ENCODE peak calls at places on chromosome 18, in eight cellular contexts. One of them, this sample, is unnamed.
A peak's percentile ranks its signal among the peaks of the same experiment; 100 is the strongest.

GRCh38 chr18:25832008-25832604 is 258.3 kb downstream of the SS18 start:
- DNase-seq in CD8-positive, alpha-beta memory T cell: no peak
- DNase-seq in aorta: no peak
- DNase-seq in RWPE1: peak; percentile 21
- DNase-seq in A549: peak; percentile 31
- DNase-seq in gastrocnemius medialis: peak; percentile 39
- DNase-seq in heart right ventricle: peak; percentile 59
- DNase-seq in substantia nigra: peak; percentile 33
- DNase-seq in this sample: peak; percentile 20

GRCh38 chr18:74063023-74063422 is 84.6 kb downstream of the FBXO15 start:
- DNase-seq in heart right ventricle: no peak
- DNase-seq in CD8-positive, alpha-beta memory T cell: no peak
- DNase-seq in A549: no peak
- DNase-seq in RWPE1: no peak
- DNase-seq in aorta: no peak
- DNase-seq in substantia nigra: no peak
- DNase-seq in gastrocnemius medialis: no peak
- DNase-seq in this sample: no peak

GRCh38 chr18:24600076-24600654 is 139.7 kb downstream of the HRH4 start:
- DNase-seq in heart right ventricle: peak; percentile 45
- DNase-seq in substantia nigra: no peak
- DNase-seq in RWPE1: peak; percentile 36
- DNase-seq in CD8-positive, alpha-beta memory T cell: no peak
- DNase-seq in aorta: no peak
- DNase-seq in gastrocnemius medialis: no peak
- DNase-seq in A549: peak; percentile 41
- DNase-seq in this sample: peak; percentile 21

GRCh38 chr18:62324917-62325805 is at the start of gene TNFRSF11A:
- DNase-seq in CD8-positive, alpha-beta memory T cell: peak; percentile 51
- DNase-seq in heart right ventricle: no peak
- DNase-seq in substantia nigra: no peak
- DNase-seq in gastrocnemius medialis: no peak
- DNase-seq in RWPE1: peak; percentile 56
- DNase-seq in aorta: peak; percentile 52
- DNase-seq in A549: peak; percentile 57
- DNase-seq in this sample: no peak

GRCh38 chr18:5868218-5868904 is 27.0 kb downstream of the TMEM200C start:
- DNase-seq in heart right ventricle: peak; percentile 70
- DNase-seq in gastrocnemius medialis: peak; percentile 22
- DNase-seq in RWPE1: peak; percentile 30
- DNase-seq in substantia nigra: peak; percentile 39
- DNase-seq in aorta: peak; percentile 53
- DNase-seq in A549: peak; percentile 76
- DNase-seq in CD8-positive, alpha-beta memory T cell: no peak
- DNase-seq in this sample: peak; percentile 36

GRCh38 chr18:60892441-60892840 is 440.8 kb upstream of the CDH20 start:
- DNase-seq in aorta: no peak
- DNase-seq in A549: no peak
- DNase-seq in substantia nigra: no peak
- DNase-seq in heart right ventricle: no peak
- DNase-seq in gastrocnemius medialis: no peak
- DNase-seq in CD8-positive, alpha-beta memory T cell: no peak
- DNase-seq in RWPE1: peak; percentile 23
- DNase-seq in this sample: no peak

GRCh38 chr18:13264986-13265900 is 46.7 kb downstream of the LDLRAD4 start:
- DNase-seq in aorta: no peak
- DNase-seq in RWPE1: no peak
- DNase-seq in gastrocnemius medialis: no peak
- DNase-seq in heart right ventricle: no peak
- DNase-seq in A549: no peak
- DNase-seq in substantia nigra: no peak
- DNase-seq in CD8-positive, alpha-beta memory T cell: no peak
- DNase-seq in this sample: no peak

GRCh38 chr18:31952223-31952622 is 9.3 kb upstream of the TRAPPC8 start:
- DNase-seq in RWPE1: no peak
- DNase-seq in CD8-positive, alpha-beta memory T cell: no peak
- DNase-seq in gastrocnemius medialis: no peak
- DNase-seq in aorta: no peak
- DNase-seq in substantia nigra: no peak
- DNase-seq in A549: no peak
- DNase-seq in heart right ventricle: no peak
- DNase-seq in this sample: no peak

GRCh38 chr18:63262369-63263335 is 56.9 kb downstream of the BCL2 start:
- DNase-seq in aorta: peak; percentile 71
- DNase-seq in gastrocnemius medialis: peak; percentile 72
- DNase-seq in substantia nigra: peak; percentile 11
- DNase-seq in A549: no peak
- DNase-seq in RWPE1: no peak
- DNase-seq in CD8-positive, alpha-beta memory T cell: no peak
- DNase-seq in heart right ventricle: peak; percentile 41
- DNase-seq in this sample: peak; percentile 18

GRCh38 chr18:74928194-74928968 is 280.6 kb downstream of the PTGR3 start:
- DNase-seq in RWPE1: no peak
- DNase-seq in CD8-positive, alpha-beta memory T cell: no peak
- DNase-seq in aorta: no peak
- DNase-seq in A549: no peak
- DNase-seq in heart right ventricle: no peak
- DNase-seq in gastrocnemius medialis: no peak
- DNase-seq in substantia nigra: no peak
- DNase-seq in this sample: no peak

GRCh38 chr18:76495435-76496199 is 575 bp upstream of the ZNF516 start:
- DNase-seq in heart right ventricle: peak; percentile 38
- DNase-seq in substantia nigra: no peak
- DNase-seq in aorta: peak; percentile 78
- DNase-seq in RWPE1: peak; percentile 13
- DNase-seq in A549: peak; percentile 34
- DNase-seq in gastrocnemius medialis: peak; percentile 49
- DNase-seq in CD8-positive, alpha-beta memory T cell: no peak
- DNase-seq in this sample: no peak

GRCh38 chr18:50748243-50749229 is 71.3 kb downstream of the MRO start:
- DNase-seq in A549: no peak
- DNase-seq in gastrocnemius medialis: no peak
- DNase-seq in heart right ventricle: no peak
- DNase-seq in aorta: no peak
- DNase-seq in RWPE1: no peak
- DNase-seq in CD8-positive, alpha-beta memory T cell: no peak
- DNase-seq in substantia nigra: no peak
- DNase-seq in this sample: no peak

GRCh38 chr18:45793295-45793965 is 32.0 kb upstream of the SIGLEC15 start:
- DNase-seq in heart right ventricle: no peak
- DNase-seq in gastrocnemius medialis: no peak
- DNase-seq in aorta: no peak
- DNase-seq in RWPE1: peak; percentile 86
- DNase-seq in CD8-positive, alpha-beta memory T cell: no peak
- DNase-seq in A549: peak; percentile 83
- DNase-seq in substantia nigra: no peak
- DNase-seq in this sample: no peak

GRCh38 chr18:48855422-48856377 is 95.1 kb downstream of the SMAD7 start:
- DNase-seq in RWPE1: no peak
- DNase-seq in aorta: peak; percentile 88
- DNase-seq in CD8-positive, alpha-beta memory T cell: no peak
- DNase-seq in A549: no peak
- DNase-seq in heart right ventricle: no peak
- DNase-seq in substantia nigra: no peak
- DNase-seq in gastrocnemius medialis: no peak
- DNase-seq in this sample: no peak

GRCh38 chr18:68509902-68510301 is 205.0 kb downstream of the TMX3 start:
- DNase-seq in CD8-positive, alpha-beta memory T cell: no peak
- DNase-seq in heart right ventricle: no peak
- DNase-seq in RWPE1: no peak
- DNase-seq in aorta: no peak
- DNase-seq in A549: no peak
- DNase-seq in gastrocnemius medialis: no peak
- DNase-seq in substantia nigra: no peak
- DNase-seq in this sample: no peak

GRCh38 chr18:3171631-3172030 is 48.1 kb downstream of the MYOM1 start:
- DNase-seq in CD8-positive, alpha-beta memory T cell: no peak
- DNase-seq in RWPE1: no peak
- DNase-seq in aorta: no peak
- DNase-seq in substantia nigra: no peak
- DNase-seq in gastrocnemius medialis: no peak
- DNase-seq in heart right ventricle: no peak
- DNase-seq in A549: no peak
- DNase-seq in this sample: no peak
- H3K27ac ChIP-seq in CD8-positive, alpha-beta memory T cell: no peak overlapping the region
- H3K27ac ChIP-seq in RWPE1: no peak overlapping the region
- H3K27ac ChIP-seq in aorta: no peak overlapping the region
- H3K27ac ChIP-seq in substantia nigra: no peak overlapping the region
- H3K27ac ChIP-seq in gastrocnemius medialis: peak overlapping the region; percentile 23
- H3K27ac ChIP-seq in heart right ventricle: no peak overlapping the region
- H3K27ac ChIP-seq in A549: no peak overlapping the region
- H3K27ac ChIP-seq in this sample: no peak overlapping the region

GRCh38 chr18:79448621-79449020 is 52.9 kb downstream of the NFATC1 start:
- DNase-seq in aorta: no peak
- DNase-seq in CD8-positive, alpha-beta memory T cell: no peak
- DNase-seq in substantia nigra: no peak
- DNase-seq in A549: no peak
- DNase-seq in gastrocnemius medialis: no peak
- DNase-seq in RWPE1: no peak
- DNase-seq in heart right ventricle: no peak
- DNase-seq in this sample: no peak
- H3K27ac ChIP-seq in aorta: no peak overlapping the region
- H3K27ac ChIP-seq in CD8-positive, alpha-beta memory T cell: no peak overlapping the region
- H3K27ac ChIP-seq in substantia nigra: no peak overlapping the region
- H3K27ac ChIP-seq in A549: no peak overlapping the region
- H3K27ac ChIP-seq in gastrocnemius medialis: no peak overlapping the region
- H3K27ac ChIP-seq in RWPE1: no peak overlapping the region
- H3K27ac ChIP-seq in heart right ventricle: no peak overlapping the region
- H3K27ac ChIP-seq in this sample: no peak overlapping the region

GRCh38 chr18:8908792-8909510 is 193.5 kb upstream of the NDUFV2 start:
- DNase-seq in substantia nigra: no peak
- DNase-seq in aorta: no peak
- DNase-seq in heart right ventricle: no peak
- DNase-seq in gastrocnemius medialis: no peak
- DNase-seq in A549: no peak
- DNase-seq in CD8-positive, alpha-beta memory T cell: no peak
- DNase-seq in RWPE1: no peak
- DNase-seq in this sample: no peak

GRCh38 chr18:8910186-8910585 is 192.3 kb upstream of the NDUFV2 start:
- DNase-seq in RWPE1: no peak
- DNase-seq in substantia nigra: no peak
- DNase-seq in gastrocnemius medialis: no peak
- DNase-seq in CD8-positive, alpha-beta memory T cell: no peak
- DNase-seq in heart right ventricle: no peak
- DNase-seq in A549: no peak
- DNase-seq in aorta: no peak
- DNase-seq in this sample: no peak

GRCh38 chr18:8911408-8912340 is 190.8 kb upstream of the NDUFV2 start:
- DNase-seq in RWPE1: no peak
- DNase-seq in CD8-positive, alpha-beta memory T cell: no peak
- DNase-seq in aorta: no peak
- DNase-seq in A549: no peak
- DNase-seq in heart right ventricle: no peak
- DNase-seq in gastrocnemius medialis: no peak
- DNase-seq in substantia nigra: no peak
- DNase-seq in this sample: no peak

GRCh38 chr18:8910843-8911242 is 191.7 kb upstream of the NDUFV2 start:
- DNase-seq in aorta: no peak
- DNase-seq in A549: no peak
- DNase-seq in RWPE1: no peak
- DNase-seq in substantia nigra: no peak
- DNase-seq in heart right ventricle: no peak
- DNase-seq in gastrocnemius medialis: no peak
- DNase-seq in CD8-positive, alpha-beta memory T cell: no peak
- DNase-seq in this sample: no peak

DNA sequence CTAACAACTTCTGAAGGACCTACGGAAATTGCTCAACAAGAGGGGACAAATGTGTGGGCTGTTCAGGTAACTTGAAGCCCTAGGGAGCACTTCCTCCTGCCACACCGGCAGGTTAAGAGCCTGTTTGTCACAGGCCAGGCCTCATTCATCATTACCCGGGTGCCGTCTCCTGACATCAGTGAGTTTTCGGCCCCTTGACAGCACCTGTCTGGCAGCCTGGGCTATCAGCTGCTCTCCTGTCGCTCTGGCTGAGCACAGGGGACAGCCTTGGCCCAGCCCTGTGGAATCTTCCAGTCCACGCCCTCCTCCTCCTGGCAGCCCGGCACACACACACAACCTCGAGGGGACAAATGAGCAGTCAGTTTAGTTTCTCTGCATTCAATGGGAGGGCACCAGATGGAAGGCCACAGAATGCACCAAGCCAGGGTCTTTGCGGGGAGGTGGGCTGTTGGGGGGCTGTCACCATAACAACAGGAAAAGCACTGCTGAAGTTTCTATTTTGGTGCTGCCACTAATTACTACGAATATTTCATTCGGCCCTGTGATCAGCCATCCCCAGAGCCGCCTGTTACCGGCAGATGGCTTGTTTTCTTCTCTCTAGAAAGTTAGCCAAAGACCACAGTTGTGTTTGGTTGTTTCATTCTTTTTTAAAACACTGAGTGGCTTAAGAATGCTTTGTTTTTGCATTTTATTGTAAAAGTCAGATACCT is 190.0 kb upstream of the NDUFV2 start:
- DNase-seq in aorta: no peak
- DNase-seq in gastrocnemius medialis: no peak
- DNase-seq in RWPE1: no peak
- DNase-seq in CD8-positive, alpha-beta memory T cell: no peak
- DNase-seq in A549: no peak
- DNase-seq in heart right ventricle: no peak
- DNase-seq in substantia nigra: no peak
- DNase-seq in this sample: no peak
- H3K27ac ChIP-seq in aorta: no peak overlapping the region
- H3K27ac ChIP-seq in gastrocnemius medialis: no peak overlapping the region
- H3K27ac ChIP-seq in RWPE1: no peak overlapping the region
- H3K27ac ChIP-seq in CD8-positive, alpha-beta memory T cell: peak overlapping the region; percentile 81
- H3K27ac ChIP-seq in A549: no peak overlapping the region
- H3K27ac ChIP-seq in heart right ventricle: no peak overlapping the region
- H3K27ac ChIP-seq in substantia nigra: no peak overlapping the region
- H3K27ac ChIP-seq in this sample: no peak overlapping the region

GRCh38 chr18:3775996-3776395 is 326.0 kb downstream of the TGIF1 start:
- DNase-seq in aorta: no peak
- DNase-seq in gastrocnemius medialis: no peak
- DNase-seq in CD8-positive, alpha-beta memory T cell: no peak
- DNase-seq in RWPE1: no peak
- DNase-seq in heart right ventricle: no peak
- DNase-seq in A549: no peak
- DNase-seq in substantia nigra: no peak
- DNase-seq in this sample: no peak

GRCh38 chr18:3777719-3778118 is 327.7 kb downstream of the TGIF1 start:
- DNase-seq in heart right ventricle: no peak
- DNase-seq in A549: no peak
- DNase-seq in RWPE1: no peak
- DNase-seq in CD8-positive, alpha-beta memory T cell: no peak
- DNase-seq in aorta: no peak
- DNase-seq in substantia nigra: no peak
- DNase-seq in gastrocnemius medialis: no peak
- DNase-seq in this sample: no peak

GRCh38 chr18:3771121-3771971 is 321.4 kb downstream of the TGIF1 start:
- DNase-seq in heart right ventricle: peak; percentile 81
- DNase-seq in aorta: peak; percentile 90
- DNase-seq in gastrocnemius medialis: peak; percentile 55
- DNase-seq in CD8-positive, alpha-beta memory T cell: peak; percentile 41
- DNase-seq in substantia nigra: peak; percentile 84
- DNase-seq in RWPE1: peak; percentile 91
- DNase-seq in A549: peak; percentile 91
- DNase-seq in this sample: peak; percentile 71

DNA sequence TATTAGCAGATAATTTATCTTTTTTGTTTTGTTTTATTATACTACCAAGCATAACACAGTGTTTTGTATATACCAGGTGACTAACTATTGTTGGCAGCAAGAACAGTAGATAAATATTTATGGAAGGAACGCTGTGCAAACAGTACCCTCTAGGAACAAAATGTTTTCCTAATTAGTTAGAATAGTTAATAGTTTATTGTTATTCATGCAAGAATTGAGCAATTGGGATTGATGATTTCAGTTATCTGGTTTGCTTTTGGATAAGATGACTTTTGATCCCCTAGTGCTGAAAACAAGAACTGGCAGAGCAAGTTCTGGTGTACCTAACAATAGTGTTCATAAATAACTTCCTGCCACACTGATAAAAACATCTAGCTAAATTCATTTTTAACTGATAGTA is 323.3 kb downstream of the TGIF1 start:
- DNase-seq in A549: no peak
- DNase-seq in gastrocnemius medialis: no peak
- DNase-seq in aorta: no peak
- DNase-seq in RWPE1: no peak
- DNase-seq in substantia nigra: no peak
- DNase-seq in heart right ventricle: no peak
- DNase-seq in CD8-positive, alpha-beta memory T cell: no peak
- DNase-seq in this sample: no peak
- H3K27ac ChIP-seq in A549: peak overlapping the region; percentile 96
- H3K27ac ChIP-seq in gastrocnemius medialis: no peak overlapping the region
- H3K27ac ChIP-seq in aorta: no peak overlapping the region
- H3K27ac ChIP-seq in RWPE1: no peak overlapping the region
- H3K27ac ChIP-seq in substantia nigra: no peak overlapping the region
- H3K27ac ChIP-seq in heart right ventricle: no peak overlapping the region
- H3K27ac ChIP-seq in CD8-positive, alpha-beta memory T cell: no peak overlapping the region
- H3K27ac ChIP-seq in this sample: no peak overlapping the region

This sample was measured in caudate nucleus.